ENCODE peak calls at places on chromosomes 6 and 20, in nine cellular contexts. R, D, I, F, Y, U, L, W and K are unnamed samples.

GRCh38 chr6:41697902-41698349 is 37.5 kb downstream of the TFEB start:
- DNase-seq in R (no peak), D (no peak), I (no peak), F (no peak), Y (no peak), U (peak), L (no peak), W (no peak), K (no peak)

GRCh38 chr20:43560974-43561373 is 2.1 kb downstream of the SGK2 start:
- DNase-seq in R (no peak), D (no peak), I (no peak), F (no peak), Y (no peak), U (no peak), L (no peak), W (no peak), K (no peak)

GRCh38 chr20:25470045-25470444 is 62.6 kb downstream of the GINS1 start:
- DNase-seq in R (peak), D (no peak), I (peak), F (no peak), Y (no peak), U (peak), L (no peak), W (peak), K (no peak)

GRCh38 chr6:42380208-42380979 is 71.3 kb downstream of the TRERF1 start:
- DNase-seq in R (no peak), D (no peak), I (no peak), F (no peak), Y (no peak), U (no peak), L (no peak), W (no peak), K (no peak)

GRCh38 chr6:136726837-136727557 is 65.3 kb downstream of the MAP3K5 start:
- DNase-seq in R (no peak), D (no peak), I (no peak), F (no peak), Y (no peak), U (no peak), L (no peak), W (no peak), K (no peak)

GRCh38 chr6:18489335-18489734 is 102.2 kb downstream of the RNF144B start:
- DNase-seq in R (no peak), D (no peak), I (no peak), F (no peak), Y (no peak), U (no peak), L (no peak), W (no peak), K (no peak)

GRCh38 chr6:119894801-119895200 is 545.2 kb upstream of the MAN1A1 start:
- DNase-seq in R (no peak), D (no peak), I (no peak), F (no peak), Y (no peak), U (no peak), L (no peak), W (no peak), K (no peak)

GRCh38 chr20:45415822-45416637 is at the start of gene PIGT:
- DNase-seq in R (peak), D (peak), I (peak), F (peak), Y (peak), U (peak), L (peak), W (peak), K (peak)

GRCh38 chr20:58740356-58741308 is 48.0 kb downstream of the NPEPL1 start:
- DNase-seq in R (no peak), D (no peak), I (no peak), F (no peak), Y (no peak), U (no peak), L (no peak), W (no peak), K (no peak)

GRCh38 chr6:153625089-153625488 is 414.0 kb upstream of the OPRM1 start:
- DNase-seq in R (no peak), D (peak), I (no peak), F (no peak), Y (no peak), U (peak), L (no peak), W (peak), K (no peak)

GRCh38 chr20:52859156-52859887 is 112.8 kb upstream of the TSHZ2 start:
- DNase-seq in R (peak), D (no peak), I (no peak), F (no peak), Y (peak), U (peak), L (no peak), W (peak), K (no peak)

GRCh38 chr6:21664263-21665081 is 70.9 kb downstream of the SOX4 start:
- DNase-seq in R (peak), D (peak), I (no peak), F (peak), Y (peak), U (peak), L (no peak), W (peak), K (no peak)

GRCh38 chr20:45341939-45342862 is 6.0 kb downstream of the SDC4 start:
- DNase-seq in R (peak), D (peak), I (no peak), F (peak), Y (peak), U (peak), L (no peak), W (peak), K (no peak)

GRCh38 chr6:75800133-75800532 is 51.1 kb downstream of the MYO6 start:
- DNase-seq in R (no peak), D (no peak), I (no peak), F (no peak), Y (no peak), U (no peak), L (no peak), W (no peak), K (no peak)

GRCh38 chr20:53163486-53163885 is 191.3 kb downstream of the TSHZ2 start:
- DNase-seq in R (no peak), D (no peak), I (no peak), F (peak), Y (no peak), U (peak), L (no peak), W (peak), K (no peak)

GRCh38 chr20:6583134-6583738 is 184.2 kb upstream of the BMP2 start:
- DNase-seq in R (peak), D (no peak), I (peak), F (no peak), Y (no peak), U (peak), L (no peak), W (peak), K (no peak)

GRCh38 chr6:85458782-85459181 is 8.9 kb downstream of the NT5E start:
- DNase-seq in R (no peak), D (no peak), I (no peak), F (no peak), Y (no peak), U (peak), L (no peak), W (peak), K (no peak)

GRCh38 chr20:22341508-22341907 is 242.9 kb downstream of the FOXA2 start:
- DNase-seq in R (no peak), D (no peak), I (no peak), F (no peak), Y (no peak), U (peak), L (no peak), W (peak), K (no peak)

GRCh38 chr6:130322673-130323268 is 43.0 kb upstream of the TMEM200A start:
- DNase-seq in R (no peak), D (peak), I (peak), F (peak), Y (peak), U (peak), L (no peak), W (peak), K (peak)

GRCh38 chr6:36840471-36841461 is 1.5 kb upstream of the CPNE5 start:
- DNase-seq in R (peak), D (no peak), I (peak), F (no peak), Y (peak), U (no peak), L (no peak), W (no peak), K (peak)

GRCh38 chr6:75176076-75176582 is 29.7 kb downstream of the COL12A1 start:
- DNase-seq in R (no peak), D (no peak), I (no peak), F (no peak), Y (no peak), U (no peak), L (no peak), W (no peak), K (no peak)

GRCh38 chr20:9995514-9996272 is 39.1 kb upstream of the ANKEF1 start:
- DNase-seq in R (no peak), D (no peak), I (no peak), F (no peak), Y (no peak), U (no peak), L (no peak), W (no peak), K (no peak)

GRCh38 chr20:23639490-23639958 is 1.8 kb upstream of the CST3 start:
- DNase-seq in R (no peak), D (no peak), I (no peak), F (no peak), Y (no peak), U (no peak), L (no peak), W (no peak), K (no peak)

GRCh38 chr6:26240157-26240980 is 124.6 kb upstream of the BTN3A2 start:
- DNase-seq in R (peak), D (no peak), I (no peak), F (peak), Y (peak), U (peak), L (peak), W (no peak), K (peak)

GRCh38 chr20:12058201-12058600 is 140.5 kb downstream of the BTBD3 start:
- DNase-seq in R (no peak), D (no peak), I (no peak), F (no peak), Y (no peak), U (no peak), L (no peak), W (no peak), K (no peak)

GRCh38 chr6:79536615-79536968 is 638 bp downstream of the LCA5 start:
- DNase-seq in R (no peak), D (no peak), I (no peak), F (peak), Y (peak), U (peak), L (no peak), W (peak), K (no peak)

GRCh38 chr6:138948028-138948427 is 40.0 kb downstream of the REPS1 start:
- DNase-seq in R (no peak), D (no peak), I (no peak), F (no peak), Y (no peak), U (no peak), L (no peak), W (no peak), K (no peak)

GRCh38 chr20:24694727-24695528 is 225.5 kb downstream of the SYNDIG1 start:
- DNase-seq in R (peak), D (peak), I (no peak), F (peak), Y (no peak), U (no peak), L (no peak), W (no peak), K (no peak)

GRCh38 chr6:106973018-106973840 is 1.3 kb downstream of the CD24 start:
- DNase-seq in R (peak), D (peak), I (no peak), F (no peak), Y (no peak), U (no peak), L (peak), W (peak), K (no peak)

GRCh38 chr20:31666258-31667042 is 28.7 kb downstream of the COX4I2 start:
- DNase-seq in R (no peak), D (no peak), I (no peak), F (peak), Y (no peak), U (no peak), L (no peak), W (no peak), K (peak)

GRCh38 chr6:80142586-80142985 is 36.1 kb downstream of the BCKDHB start:
- DNase-seq in R (no peak), D (no peak), I (no peak), F (no peak), Y (no peak), U (no peak), L (no peak), W (no peak), K (no peak)

GRCh38 chr6:166512567-166512966 is 73.9 kb downstream of the RAMACL start:
- DNase-seq in R (no peak), D (no peak), I (no peak), F (peak), Y (no peak), U (no peak), L (no peak), W (no peak), K (no peak)

GRCh38 chr6:166511316-166511715 is 75.2 kb downstream of the RAMACL start:
- DNase-seq in R (no peak), D (no peak), I (no peak), F (no peak), Y (no peak), U (no peak), L (no peak), W (no peak), K (no peak)

GRCh38 chr6:166516256-166516655 is 70.2 kb downstream of the RAMACL start:
- DNase-seq in R (no peak), D (no peak), I (no peak), F (no peak), Y (no peak), U (peak), L (no peak), W (no peak), K (no peak)

GRCh38 chr6:166515072-166515810 is 71.2 kb downstream of the RAMACL start:
- DNase-seq in R (no peak), D (no peak), I (peak), F (no peak), Y (no peak), U (peak), L (peak), W (peak), K (no peak)

DNA sequence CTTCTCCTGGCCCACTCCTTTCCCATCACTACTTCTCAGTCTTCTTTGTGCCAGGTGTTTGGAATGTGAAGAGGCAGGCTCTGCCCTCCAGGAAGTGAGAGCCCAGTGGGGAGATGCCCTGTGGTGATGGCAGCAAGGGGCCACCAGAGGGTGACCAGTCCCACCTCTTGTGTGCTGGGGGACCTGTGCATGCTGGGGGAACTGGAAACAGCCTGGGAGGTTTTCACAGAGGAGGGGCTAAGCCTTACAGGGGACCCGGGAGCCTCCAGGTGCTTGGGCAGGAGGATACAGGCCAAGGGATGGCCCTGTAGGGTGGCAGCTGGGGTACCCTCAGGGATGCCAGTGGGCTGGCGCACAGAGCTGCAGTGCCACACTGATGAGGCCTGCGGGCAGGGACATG is 72.3 kb downstream of the RAMACL start:
- DNase-seq in R (peak), D (no peak), I (no peak), F (no peak), Y (no peak), U (no peak), L (no peak), W (no peak), K (no peak)
- TF ChIP-seq CTCF in R (no peak), D (no peak), I (no peak), F (no peak), Y (no peak), U (peak), L (no peak), W (no peak), K (no peak)

GRCh38 chr6:111631930-111632460 is 26.3 kb upstream of the TRAF3IP2 start:
- DNase-seq in R (peak), D (no peak), I (no peak), F (no peak), Y (peak), U (no peak), L (no peak), W (peak), K (no peak)
- TF ChIP-seq CTCF in R (peak), D (no peak), I (no peak), F (no peak), Y (no peak), U (no peak), L (no peak), W (no peak), K (no peak)

GRCh38 chr6:169420912-169421543 is 167.4 kb upstream of the THBS2 start:
- DNase-seq in R (peak), D (no peak), I (no peak), F (no peak), Y (no peak), U (no peak), L (no peak), W (peak), K (no peak)
- TF ChIP-seq CTCF in R (peak), D (peak), I (peak), F (no peak), Y (peak), U (no peak), L (no peak), W (no peak), K (peak)

GRCh38 chr20:60085551-60086132 is 127.4 kb downstream of the CDH26 start:
- DNase-seq in R (peak), D (no peak), I (no peak), F (no peak), Y (no peak), U (no peak), L (no peak), W (no peak), K (no peak)
- TF ChIP-seq CTCF in R (peak), D (no peak), I (no peak), F (no peak), Y (no peak), U (no peak), L (no peak), W (no peak), K (no peak)

DNA sequence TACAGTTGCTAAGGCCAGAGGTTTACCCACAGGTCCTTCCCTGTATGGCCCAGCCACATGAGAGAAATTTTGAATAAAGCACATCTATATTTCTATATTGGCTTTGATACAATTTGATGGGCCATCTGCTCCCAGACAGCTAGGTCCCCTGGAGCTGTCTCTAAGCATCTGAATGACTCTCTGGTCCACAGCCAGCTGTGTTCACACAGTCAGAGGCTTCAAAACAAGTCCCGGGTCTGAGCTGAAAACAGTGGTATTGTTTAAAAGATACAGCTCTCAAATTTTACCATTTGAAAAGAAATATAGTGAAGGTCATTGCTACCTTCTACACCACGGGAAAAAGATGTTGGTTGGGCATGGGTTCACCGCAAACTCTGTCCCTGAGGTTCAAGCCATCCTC is 161.1 kb downstream of the SLC35B3 start:
- DNase-seq in R (no peak), D (no peak), I (no peak), F (no peak), Y (no peak), U (no peak), L (no peak), W (no peak), K (no peak)
- TF ChIP-seq CTCF in R (no peak), D (no peak), I (no peak), F (no peak), Y (no peak), U (no peak), L (no peak), W (no peak), K (no peak)

GRCh38 chr6:3031857-3032256 is 32.2 kb downstream of the NQO2 start:
- DNase-seq in R (no peak), D (no peak), I (no peak), F (no peak), Y (no peak), U (no peak), L (no peak), W (no peak), K (no peak)
- TF ChIP-seq CTCF in R (peak), D (no peak), I (peak), F (no peak), Y (no peak), U (no peak), L (no peak), W (no peak), K (no peak)

DNA sequence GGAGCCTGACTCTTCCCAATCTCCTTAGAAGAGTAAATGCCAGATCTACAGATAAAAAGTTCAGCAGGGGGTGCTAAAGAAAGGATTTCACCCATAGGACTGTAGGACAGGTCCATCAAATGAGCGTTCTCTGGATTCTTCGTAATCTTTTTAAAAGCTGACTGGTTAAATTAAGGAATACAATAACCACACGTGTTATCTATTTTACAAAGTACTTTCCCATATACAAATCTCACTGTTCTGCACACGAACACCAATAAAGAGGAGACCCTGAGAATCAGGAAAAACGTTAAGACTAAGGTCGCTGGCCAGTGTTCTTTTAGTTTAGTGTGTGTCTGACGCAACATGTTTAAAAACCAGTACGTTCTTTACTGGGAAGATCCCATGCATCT is 542 bp downstream of the TUBE1 start:
- DNase-seq in R (no peak), D (no peak), I (no peak), F (no peak), Y (no peak), U (peak), L (no peak), W (peak), K (no peak)
- TF ChIP-seq CTCF in R (peak), D (no peak), I (peak), F (no peak), Y (peak), U (peak), L (no peak), W (peak), K (no peak)

GRCh38 chr20:2207770-2208097 is 88.1 kb upstream of the TGM3 start:
- DNase-seq in R (no peak), D (no peak), I (no peak), F (no peak), Y (no peak), U (no peak), L (no peak), W (no peak), K (no peak)
- TF ChIP-seq CTCF in R (no peak), D (no peak), I (no peak), F (no peak), Y (no peak), U (no peak), L (no peak), W (no peak), K (no peak)

GRCh38 chr6:73047801-73048200 is 177.5 kb downstream of the KHDC1L start:
- DNase-seq in R (no peak), D (no peak), I (no peak), F (no peak), Y (no peak), U (no peak), L (no peak), W (no peak), K (no peak)

GRCh38 chr6:73051147-73051546 is 174.1 kb downstream of the KHDC1L start:
- DNase-seq in R (no peak), D (no peak), I (no peak), F (no peak), Y (no peak), U (no peak), L (no peak), W (no peak), K (no peak)

GRCh38 chr6:73049971-73050594 is 175.2 kb downstream of the KHDC1L start:
- DNase-seq in R (no peak), D (no peak), I (no peak), F (no peak), Y (no peak), U (no peak), L (no peak), W (no peak), K (no peak)

GRCh38 chr6:73054958-73055357 is 170.3 kb downstream of the KHDC1L start:
- DNase-seq in R (no peak), D (no peak), I (no peak), F (no peak), Y (no peak), U (no peak), L (no peak), W (no peak), K (no peak)

DNA sequence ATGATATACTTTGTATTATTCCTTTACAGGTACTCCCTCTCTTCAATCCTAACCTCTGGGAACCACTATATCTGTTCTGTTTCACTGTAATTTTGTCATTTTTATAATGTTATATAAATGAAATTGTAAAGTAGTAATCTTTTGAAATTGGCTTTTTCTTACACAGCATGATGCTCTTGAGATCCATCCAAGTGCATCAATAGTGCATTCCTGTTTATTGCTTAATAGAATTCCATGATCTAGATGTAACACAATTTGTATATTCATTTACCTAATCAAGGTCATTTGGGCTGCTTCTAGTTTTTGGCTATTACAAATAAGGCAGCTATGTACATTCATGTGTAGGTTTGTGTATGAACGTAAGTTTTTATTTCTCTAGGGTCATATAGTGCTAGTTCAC is 174.6 kb downstream of the KHDC1L start:
- DNase-seq in R (no peak), D (no peak), I (no peak), F (no peak), Y (no peak), U (peak), L (no peak), W (no peak), K (no peak)
- TF ChIP-seq CTCF in R (no peak), D (no peak), I (no peak), F (no peak), Y (no peak), U (no peak), L (no peak), W (no peak), K (no peak)